ENCODE peak calls at places on chromosomes 12 and 14, in eight cellular contexts. D is cardiac fibroblast, S is Peyer's patch, F is testis, V is astrocyte of the spinal cord, K is suprapubic skin, Q is SK-N-SH, W is WERI-Rb-1. P is an unnamed sample.

GRCh38 chr14:90842726-90843125 is 26.5 kb upstream of the TTC7B start:
- DNase-seq in K (no peak), W (no peak), Q (no peak), V (no peak), F (peak; percentile 20), S (no peak), D (peak; percentile 29), P (no peak)

GRCh38 chr14:91866061-91866460 is 1.3 kb downstream of the TC2N start:
- DNase-seq in W (no peak), K (no peak), S (no peak), F (no peak), D (peak; percentile 45), V (peak; percentile 73), Q (no peak), P (peak; percentile 59)

GRCh38 chr12:119700078-119700477 is 32.1 kb downstream of the PRKAB1 start:
- DNase-seq in V (no peak), S (no peak), K (no peak), W (no peak), F (no peak), D (no peak), Q (no peak), P (no peak)

GRCh38 chr12:23945249-23945648 is 4.2 kb downstream of the SOX5 start:
- DNase-seq in V (no peak), S (no peak), W (no peak), K (no peak), F (no peak), D (no peak), Q (no peak), P (no peak)

GRCh38 chr14:90608281-90608680 is 207.9 kb downstream of the TTC7B start:
- DNase-seq in V (no peak), Q (no peak), K (no peak), S (no peak), F (no peak), D (no peak), W (no peak), P (no peak)

GRCh38 chr14:98726585-98727405 is 545.2 kb downstream of the BCL11B start:
- DNase-seq in V (no peak), D (no peak), S (no peak), Q (no peak), F (no peak), W (no peak), K (no peak), P (no peak)

GRCh38 chr12:117438809-117439208 is 77.4 kb upstream of the NOS1 start:
- DNase-seq in Q (peak; percentile 30), D (no peak), S (no peak), V (no peak), K (no peak), W (no peak), F (no peak), P (no peak)

GRCh38 chr14:71212683-71213107 is 305.4 kb downstream of the PCNX1 start:
- DNase-seq in S (no peak), F (no peak), Q (no peak), V (no peak), K (no peak), D (peak; percentile 14), W (no peak), P (peak; percentile 48)

GRCh38 chr14:20698018-20698329 is 9.4 kb downstream of the ANG start:
- DNase-seq in K (no peak), V (no peak), Q (no peak), F (no peak), S (no peak), W (no peak), D (no peak), P (no peak)

GRCh38 chr12:66755727-66756395 is 77.0 kb upstream of the GRIP1 start:
- DNase-seq in F (no peak), W (no peak), V (no peak), S (no peak), Q (no peak), K (no peak), D (no peak), P (no peak)

GRCh38 chr12:102748704-102749103 is 168.3 kb downstream of the PAH start:
- DNase-seq in V (no peak), W (no peak), F (no peak), S (no peak), K (no peak), Q (no peak), D (no peak), P (no peak)

GRCh38 chr14:22338381-22338780 is 250.6 kb downstream of the DAD1 start:
- DNase-seq in F (no peak), W (no peak), D (no peak), V (no peak), K (no peak), Q (no peak), S (no peak), P (no peak)

GRCh38 chr14:99643343-99643742 is 1.6 kb upstream of the HHIPL1 start:
- DNase-seq in Q (no peak), W (no peak), D (no peak), V (no peak), S (no peak), F (no peak), K (no peak), P (no peak)

GRCh38 chr12:113271853-113272561 is 50.7 kb downstream of the TPCN1 start:
- DNase-seq in F (peak; percentile 74), V (peak; percentile 50), K (peak; percentile 92), D (peak; percentile 91), S (peak; percentile 32), W (no peak), Q (peak; percentile 67), P (peak; percentile 84)

GRCh38 chr12:13116971-13117370 is 13.5 kb upstream of the GSG1 start:
- DNase-seq in D (no peak), K (no peak), V (no peak), W (no peak), F (peak; percentile 40), Q (no peak), S (no peak), P (no peak)

GRCh38 chr12:13112968-13113367 is 9.5 kb upstream of the GSG1 start:
- DNase-seq in S (no peak), W (no peak), K (no peak), D (no peak), F (no peak), V (no peak), Q (no peak), P (no peak)

GRCh38 chr12:13114251-13115052 is 11.0 kb upstream of the GSG1 start:
- DNase-seq in S (no peak), K (no peak), V (no peak), F (no peak), D (peak; percentile 43), W (no peak), Q (no peak), P (no peak)

GRCh38 chr12:13120431-13120830 is 17.0 kb upstream of the GSG1 start:
- DNase-seq in V (no peak), F (no peak), K (no peak), S (no peak), D (no peak), W (no peak), Q (no peak), P (no peak)

DNA sequence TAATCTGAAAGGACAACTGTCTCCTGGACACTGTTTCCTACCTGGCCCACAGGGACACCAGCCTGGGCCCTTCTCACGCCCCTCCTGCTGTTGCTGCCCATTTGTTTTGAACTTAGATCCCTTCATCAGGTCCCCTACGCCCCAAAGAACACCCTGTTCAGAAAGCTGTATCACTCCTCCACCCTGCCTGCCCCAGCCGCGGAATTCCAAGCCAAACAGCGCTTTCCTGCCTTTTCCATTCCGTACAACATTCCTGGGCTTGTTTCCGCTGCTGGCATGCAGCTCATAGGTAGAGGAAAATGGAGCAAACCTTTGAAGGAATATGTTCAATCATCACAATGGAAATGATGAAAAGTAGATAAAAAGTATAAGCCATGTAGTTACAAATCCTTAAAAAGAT is 12.8 kb upstream of the GSG1 start:
- DNase-seq in S (no peak), F (no peak), V (no peak), W (no peak), Q (no peak), D (no peak), K (no peak), P (no peak)
- TF ChIP-seq CTCF in S (no peak), F (no peak), V (no peak), W (no peak), Q (no peak), D (no peak), K (no peak), P (no peak)

GRCh38 chr14:61344437-61345143 is 23.2 kb downstream of the PRKCH start:
- DNase-seq in S (no peak), K (no peak), F (no peak), V (no peak), Q (no peak), W (no peak), D (no peak), P (no peak)
- H3K4me3 ChIP-seq in S (no peak overlapping the region), K (no peak overlapping the region), F (no peak overlapping the region), V (no peak overlapping the region), Q (no peak overlapping the region), W (no peak overlapping the region), D (no peak overlapping the region), P (no peak overlapping the region)

DNA sequence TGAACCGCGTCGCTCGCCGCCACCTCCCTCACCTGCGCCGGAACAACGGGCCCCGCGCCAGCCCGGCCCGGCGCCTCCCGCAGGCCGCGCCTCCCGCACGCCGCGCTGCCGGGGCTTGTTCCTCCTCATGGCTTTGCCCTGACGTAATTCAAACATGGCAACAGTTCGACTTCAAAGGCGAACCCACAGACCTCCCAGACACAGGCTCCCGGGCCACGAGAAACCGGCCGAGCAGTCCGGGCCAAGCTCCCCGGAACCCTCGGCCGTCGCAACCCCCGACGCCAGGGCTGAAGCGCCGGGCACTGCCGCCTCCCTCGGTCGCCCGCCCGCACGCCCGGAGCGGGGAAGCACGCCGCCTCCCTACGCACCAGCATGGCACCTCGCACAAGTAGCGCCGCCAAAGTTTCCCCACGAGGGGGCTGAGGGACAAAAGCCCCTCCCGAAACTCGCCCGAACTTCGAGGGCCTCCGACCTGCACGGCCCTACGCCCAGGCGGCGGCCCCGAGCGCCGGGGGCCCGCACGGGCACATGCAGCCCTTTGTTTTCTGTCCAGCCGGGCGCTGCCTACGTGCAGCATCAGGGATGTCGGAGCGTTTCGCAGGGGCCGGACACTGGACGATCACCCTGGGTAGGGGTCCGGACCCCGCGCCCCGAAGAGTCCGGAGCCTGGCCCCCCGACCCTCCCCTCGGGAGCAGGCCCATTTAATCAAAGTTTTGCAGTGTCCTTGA is 1.7 kb downstream of the SINHCAF start:
- DNase-seq in D (peak; percentile 80), V (peak; percentile 81), F (peak; percentile 76), S (peak; percentile 70), Q (peak; percentile 79), W (peak; percentile 55), K (peak; percentile 84), P (peak; percentile 86)
- TF ChIP-seq CTCF in D (no peak), V (no peak), F (no peak), S (no peak), Q (no peak), W (peak; percentile 6), K (no peak), P (no peak)

GRCh38 chr12:92149563-92149962 is 3.9 kb upstream of the BTG1 start:
- DNase-seq in Q (no peak), D (no peak), K (no peak), S (no peak), W (no peak), F (no peak), V (no peak), P (no peak)

GRCh38 chr12:92145731-92146496 is at the start of gene BTG1:
- DNase-seq in K (peak; percentile 100), D (peak; percentile 100), S (peak; percentile 99), Q (peak; percentile 94), W (peak; percentile 99), F (peak; percentile 100), V (peak; percentile 100), P (peak; percentile 100)

GRCh38 chr12:92146497-92146828 is 817 bp upstream of the BTG1 start:
- DNase-seq in F (no peak), S (no peak), V (no peak), W (no peak), D (peak; percentile 46), Q (no peak), K (no peak), P (peak; percentile 70)

GRCh38 chr12:92146865-92147264 is 1.2 kb upstream of the BTG1 start:
- DNase-seq in Q (peak; percentile 39), K (no peak), D (no peak), W (no peak), S (no peak), F (no peak), V (no peak), P (no peak)

GRCh38 chr12:92147491-92147890 is 1.8 kb upstream of the BTG1 start:
- DNase-seq in V (no peak), W (no peak), Q (no peak), F (no peak), S (no peak), D (no peak), K (no peak), P (no peak)
- H3K4me3 ChIP-seq in V (no peak overlapping the region), W (no peak overlapping the region), Q (peak overlapping the region; percentile 88), F (peak overlapping the region; percentile 73), S (no peak overlapping the region), D (no peak overlapping the region), K (peak overlapping the region; percentile 83), P (no peak overlapping the region)